ENCODE peak calls at places on chromosome 12, in five cellular contexts. R, K, P, O and L are unnamed samples.

GRCh38 chr12:38159591-38160317 is 156.8 kb upstream of the ALG10B start:
- DNase-seq in P (no peak), K (no peak), O (no peak), R (no peak), L (no peak)

GRCh38 chr12:70005864-70006618 is 181.0 kb downstream of the MYRFL start:
- DNase-seq in O (no peak), K (no peak), P (no peak), R (no peak), L (no peak)

GRCh38 chr12:12108441-12109058 is 37.8 kb downstream of the BCL2L14 start:
- DNase-seq in O (no peak), K (no peak), P (no peak), R (no peak), L (no peak)

GRCh38 chr12:71556881-71557280 is 106.8 kb downstream of the ZFC3H1 start:
- DNase-seq in O (no peak), P (no peak), K (no peak), R (no peak), L (peak)

GRCh38 chr12:26754148-26754547 is 78.8 kb downstream of the ITPR2 start:
- DNase-seq in O (no peak), R (no peak), P (no peak), K (no peak), L (no peak)

GRCh38 chr12:104357431-104357952 is 54.0 kb downstream of the EID3 start:
- DNase-seq in O (no peak), R (no peak), P (peak), K (no peak), L (no peak)

GRCh38 chr12:98591209-98591608 is 2.3 kb upstream of the SLC25A3 start:
- DNase-seq in O (no peak), K (no peak), P (no peak), R (no peak), L (no peak)

GRCh38 chr12:6090786-6091185 is 33.7 kb downstream of the VWF start:
- DNase-seq in R (no peak), O (no peak), P (no peak), K (no peak), L (no peak)

GRCh38 chr12:75959506-75959905 is 72.1 kb downstream of the PHLDA1 start:
- DNase-seq in P (no peak), O (no peak), R (no peak), K (no peak), L (no peak)

GRCh38 chr12:113149361-113150150 is at the start of gene CFAP73:
- DNase-seq in P (peak), K (peak), R (peak), O (peak), L (peak)

GRCh38 chr12:62785941-62786559 is 148.9 kb downstream of the PPM1H start:
- DNase-seq in O (no peak), K (no peak), P (peak), R (no peak), L (peak)

GRCh38 chr12:46523863-46524770 is 151.5 kb upstream of the SLC38A2 start:
- DNase-seq in R (no peak), P (peak), K (no peak), O (no peak), L (peak)

GRCh38 chr12:101230547-101230946 is 20.5 kb upstream of the SLC5A8 start:
- DNase-seq in R (no peak), K (no peak), P (no peak), O (no peak), L (peak)

GRCh38 chr12:53820503-53820902 is 68.7 kb upstream of the CISTR start:
- DNase-seq in R (no peak), O (no peak), P (no peak), K (no peak), L (no peak)

GRCh38 chr12:6552140-6552551 is 3.7 kb downstream of the IFFO1 start:
- DNase-seq in R (no peak), P (no peak), K (no peak), O (no peak), L (no peak)

GRCh38 chr12:124523071-124523470 is 44.3 kb downstream of the NCOR2 start:
- DNase-seq in K (no peak), P (peak), O (no peak), R (no peak), L (no peak)

GRCh38 chr12:43282106-43282505 is 269.9 kb downstream of the ADAMTS20 start:
- DNase-seq in P (peak), R (no peak), K (no peak), O (no peak), L (peak)

GRCh38 chr12:57131896-57132744 is 3.8 kb downstream of the LRP1 start:
- DNase-seq in P (no peak), K (no peak), O (no peak), R (no peak), L (no peak)
- H3K4me3 ChIP-seq in P (no peak), K (peak), O (no peak), R (peak), L (peak)

GRCh38 chr12:127528576-127528975 is 738.4 kb upstream of the TMEM132C start:
- DNase-seq in K (no peak), R (no peak), O (no peak), P (no peak), L (no peak)

GRCh38 chr12:127538325-127538724 is 728.6 kb upstream of the TMEM132C start:
- DNase-seq in P (no peak), K (no peak), O (no peak), R (no peak), L (no peak)

GRCh38 chr12:127537070-127537469 is 729.9 kb upstream of the TMEM132C start:
- DNase-seq in R (no peak), O (no peak), P (no peak), K (no peak), L (no peak)

GRCh38 chr12:127531561-127531960 is 735.4 kb upstream of the TMEM132C start:
- DNase-seq in O (no peak), P (no peak), R (no peak), K (no peak), L (no peak)

GRCh38 chr12:127533353-127533752 is 733.6 kb upstream of the TMEM132C start:
- DNase-seq in P (no peak), K (no peak), R (no peak), O (no peak), L (no peak)
- TF ChIP-seq CTCF in P (no peak), K (no peak), R (no peak), O (no peak), L (no peak)

GRCh38 chr12:81075539-81075938 is 2.3 kb upstream of the ACSS3 start:
- DNase-seq in P (no peak), O (no peak), R (no peak), K (no peak), L (no peak)

GRCh38 chr12:81078469-81079196 is 754 bp downstream of the ACSS3 start:
- DNase-seq in O (peak), P (peak), K (no peak), R (no peak), L (peak)

GRCh38 chr12:81077686-81078441 is at the start of gene ACSS3:
- DNase-seq in O (peak), R (peak), P (no peak), K (peak), L (no peak)

GRCh38 chr12:81079280-81080076 is 1.6 kb downstream of the ACSS3 start:
- DNase-seq in P (no peak), R (no peak), O (no peak), K (no peak), L (no peak)

DNA sequence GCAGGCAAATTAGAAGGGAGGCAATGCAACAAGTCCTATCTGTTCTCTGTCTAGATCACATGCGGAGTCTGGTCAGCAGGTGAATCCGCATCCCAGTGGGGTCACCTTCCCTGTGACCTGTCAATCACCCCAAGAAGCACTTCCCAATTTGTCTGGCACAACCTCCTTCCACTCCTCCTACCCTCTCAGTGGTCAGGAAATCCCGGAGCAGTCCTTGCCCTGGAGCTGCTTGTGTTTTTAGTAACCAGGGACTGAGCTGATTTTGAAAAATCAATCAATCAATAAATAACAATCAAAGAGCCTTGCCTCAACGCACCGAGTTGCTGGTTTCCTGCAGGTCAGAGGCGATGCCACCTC is 572 bp upstream of the ACSS3 start:
- DNase-seq in R (no peak), K (no peak), O (no peak), P (no peak), L (no peak)
- H3K4me3 ChIP-seq in R (peak), K (peak), O (no peak), P (no peak), L (peak)

GRCh38 chr12:133080051-133080618 is 588 bp upstream of the ZNF140 start:
- DNase-seq in K (peak), O (peak), R (peak), P (peak), L (peak)

GRCh38 chr12:133081408-133081806 is 684 bp downstream of the ZNF140 start:
- DNase-seq in P (no peak), R (no peak), O (peak), K (no peak), L (no peak)

GRCh38 chr12:133083345-133083744 is 2.6 kb downstream of the ZNF140 start:
- DNase-seq in P (no peak), K (no peak), R (no peak), O (no peak), L (no peak)

GRCh38 chr12:133080619-133081407 is at the start of gene ZNF140:
- DNase-seq in O (peak), P (peak), R (peak), K (peak), L (peak)
- TF ChIP-seq CTCF in O (peak), P (peak), R (peak), K (peak), L (peak)

DNA sequence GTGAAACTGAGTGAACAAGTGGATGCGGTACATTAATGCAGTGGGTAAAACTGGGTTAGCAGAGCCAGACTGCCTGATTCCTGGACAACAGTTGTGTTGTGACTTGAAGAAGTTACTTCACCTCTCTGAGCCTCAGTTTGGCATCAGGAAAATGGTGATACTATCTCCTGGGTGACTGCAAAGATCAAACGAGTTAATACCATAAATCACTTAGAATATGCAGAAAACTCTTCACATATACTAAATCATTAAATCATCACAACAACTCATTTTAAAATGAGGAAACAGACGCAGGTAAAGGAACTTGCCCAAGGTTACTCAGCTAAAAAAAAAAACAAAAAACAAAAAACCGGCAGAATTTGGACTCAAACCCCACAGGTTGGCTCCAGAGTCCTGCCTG is 811 bp downstream of the MTERF2 start:
- DNase-seq in P (no peak), R (no peak), K (no peak), O (no peak), L (no peak)
- H3K4me3 ChIP-seq in P (peak), R (peak), K (peak), O (no peak), L (peak)

GRCh38 chr12:120739031-120739762 is 13.6 kb downstream of the ACADS start:
- DNase-seq in P (no peak), K (no peak), R (no peak), O (no peak), L (no peak)

GRCh38 chr12:120736404-120737331 is 11.0 kb downstream of the ACADS start:
- DNase-seq in P (no peak), K (no peak), O (no peak), R (no peak), L (no peak)

GRCh38 chr12:120738252-120739030 is 12.8 kb downstream of the ACADS start:
- DNase-seq in P (no peak), R (no peak), K (no peak), O (no peak), L (no peak)

GRCh38 chr12:120739821-120740613 is 14.4 kb downstream of the ACADS start:
- DNase-seq in K (no peak), R (no peak), P (no peak), O (no peak), L (no peak)

DNA sequence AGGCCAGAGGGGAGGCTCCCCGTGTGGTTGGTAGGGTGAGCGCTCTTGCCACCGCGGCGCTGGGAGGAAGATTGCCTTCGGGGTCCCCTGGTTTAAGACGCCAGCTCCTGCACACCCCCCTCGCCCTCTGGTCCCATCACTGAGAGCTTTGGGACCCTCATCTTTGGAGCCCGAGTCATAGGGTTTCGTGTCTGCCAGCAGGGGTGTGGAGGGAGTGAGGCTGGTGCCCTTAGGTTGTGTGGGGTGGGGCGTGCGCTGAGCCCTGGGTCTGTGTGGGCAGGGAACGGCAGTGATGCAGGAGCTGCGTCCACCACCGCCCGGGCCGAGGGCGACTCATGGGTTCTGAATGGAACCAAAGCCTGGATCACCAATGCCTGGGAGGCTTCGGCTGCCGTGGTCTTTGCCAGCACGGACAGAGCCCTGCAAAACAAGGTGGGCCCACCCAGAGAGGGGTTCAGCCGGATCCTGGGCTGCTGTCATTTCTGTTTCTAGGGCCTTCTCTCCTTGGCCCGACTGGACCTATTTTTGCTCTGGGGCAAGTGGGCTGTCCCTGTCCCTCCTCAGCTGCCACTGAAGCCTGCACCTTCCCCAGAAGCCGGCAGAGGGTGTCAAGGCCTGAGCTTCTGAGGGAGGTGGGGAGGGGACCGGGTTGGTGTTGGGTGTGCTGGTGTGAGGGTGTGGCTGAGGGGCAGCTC is 12.1 kb downstream of the ACADS start:
- DNase-seq in O (no peak), R (no peak), P (no peak), K (no peak), L (no peak)
- TF ChIP-seq CTCF in O (no peak), R (no peak), P (no peak), K (no peak), L (peak)

DNA sequence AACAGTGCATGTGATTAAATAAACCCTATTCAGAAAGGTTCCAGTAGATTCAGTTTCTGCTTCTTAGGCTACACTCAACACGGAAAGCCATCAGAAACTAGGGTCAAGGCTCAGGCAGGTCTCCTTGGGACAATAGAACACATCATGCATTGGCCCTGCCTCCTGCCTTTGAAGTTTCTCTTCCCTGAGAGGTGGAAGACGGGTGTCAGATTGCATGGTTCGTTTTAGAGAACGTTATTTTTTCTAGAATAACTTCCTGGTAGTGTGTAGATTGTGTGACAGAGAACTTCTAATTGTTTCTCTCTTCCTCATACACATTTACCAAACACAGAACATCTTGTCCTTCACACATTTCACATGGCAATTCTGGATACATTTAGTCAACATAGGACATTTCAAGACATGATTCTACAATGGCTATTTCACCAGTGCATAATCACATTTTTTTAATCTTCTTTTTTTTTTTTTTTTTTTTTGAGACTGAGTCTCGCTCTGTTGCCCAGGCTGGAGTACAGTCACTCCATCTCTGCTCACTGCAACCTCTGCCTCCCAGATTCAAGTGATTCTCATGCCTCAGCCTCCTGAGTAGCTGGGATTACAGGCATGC is 106.6 kb upstream of the AMN1 start:
- DNase-seq in K (no peak), O (no peak), P (peak), R (no peak), L (no peak)
- H3K4me3 ChIP-seq in K (no peak), O (no peak), P (no peak), R (no peak), L (no peak)

GRCh38 chr12:25477217-25477616 is 75.9 kb downstream of the LMNTD1 start:
- DNase-seq in K (no peak), O (no peak), P (no peak), R (no peak), L (no peak)
- TF ChIP-seq CTCF in K (no peak), O (no peak), P (no peak), R (no peak), L (no peak)